ENCODE peak calls at places on chromosome 4, in six cellular contexts. A, K, C, U, E and Z are unnamed samples.

GRCh38 chr4:25014965-25015506 is 15.7 kb downstream of the LGI2 start:
- DNase-seq in A (no peak), U (no peak), E (no peak), C (no peak), K (no peak), Z (peak)

GRCh38 chr4:70138751-70139150 is 15.3 kb upstream of the PRR27 start:
- DNase-seq in A (no peak), E (no peak), U (no peak), K (no peak), C (no peak), Z (no peak)

GRCh38 chr4:165426769-165427168 is 48.0 kb downstream of the CPE start:
- DNase-seq in E (no peak), K (no peak), U (no peak), A (no peak), C (no peak), Z (no peak)

GRCh38 chr4:175411251-175411650 is 400.8 kb downstream of the GPM6A start:
- DNase-seq in U (no peak), C (no peak), A (no peak), K (no peak), E (no peak), Z (no peak)

GRCh38 chr4:182062936-182063335 is 180.3 kb upstream of the TENM3 start:
- DNase-seq in A (no peak), U (no peak), K (no peak), C (no peak), E (no peak), Z (no peak)

GRCh38 chr4:121958777-121959176 is 6.9 kb upstream of the TRPC3 start:
- DNase-seq in E (no peak), U (no peak), C (no peak), K (no peak), A (no peak), Z (no peak)

GRCh38 chr4:126727461-126727860 is 905.3 kb upstream of the INTU start:
- DNase-seq in A (no peak), K (no peak), E (no peak), U (no peak), C (no peak), Z (no peak)

GRCh38 chr4:102640669-102641068 is 120.1 kb downstream of the MANBA start:
- DNase-seq in E (no peak), C (no peak), K (no peak), A (no peak), U (no peak), Z (no peak)

GRCh38 chr4:2843909-2844584 is 403 bp downstream of the ADD1 start:
- DNase-seq in K (peak), A (peak), U (peak), E (peak), C (peak), Z (no peak)

GRCh38 chr4:10296730-10297129 is 160.5 kb downstream of the ZNF518B start:
- DNase-seq in A (no peak), U (no peak), E (no peak), C (no peak), K (peak), Z (no peak)

GRCh38 chr4:150886597-150886996 is 128.5 kb downstream of the LRBA start:
- DNase-seq in C (no peak), E (no peak), U (no peak), A (no peak), K (no peak), Z (no peak)

GRCh38 chr4:2080429-2081300 is 21.5 kb downstream of the NAT8L start:
- DNase-seq in E (peak), K (no peak), A (no peak), U (no peak), C (peak), Z (no peak)

GRCh38 chr4:113822555-113823290 is 61.2 kb upstream of the CAMK2D start:
- DNase-seq in K (no peak), C (no peak), E (no peak), U (no peak), A (no peak), Z (no peak)

GRCh38 chr4:5780831-5781480 is 70.0 kb downstream of the EVC start:
- DNase-seq in U (no peak), E (peak), K (no peak), A (no peak), C (peak), Z (no peak)

GRCh38 chr4:3473251-3473942 is 10.3 kb downstream of the DOK7 start:
- DNase-seq in A (no peak), E (no peak), K (no peak), U (no peak), C (no peak), Z (no peak)

GRCh38 chr4:84750260-84750955 is 167.5 kb downstream of the CDS1 start:
- DNase-seq in A (no peak), K (no peak), U (no peak), E (no peak), C (no peak), Z (no peak)

GRCh38 chr4:52911684-52912294 is 49.7 kb downstream of the RASL11B start:
- DNase-seq in E (peak), K (peak), A (peak), U (peak), C (peak), Z (peak)

GRCh38 chr4:32102941-32103340 is 1382.8 kb downstream of the PCDH7 start:
- DNase-seq in C (no peak), K (no peak), E (no peak), U (no peak), A (no peak), Z (no peak)

GRCh38 chr4:7557447-7557846 is 122.7 kb upstream of the PSAPL1 start:
- DNase-seq in U (no peak), K (no peak), A (no peak), E (peak), C (no peak), Z (no peak)

GRCh38 chr4:168540865-168541607 is 44.2 kb downstream of the PALLD start:
- DNase-seq in K (no peak), E (no peak), A (no peak), U (no peak), C (no peak), Z (no peak)

GRCh38 chr4:170374770-170375169 is 285.0 kb upstream of the AADAT start:
- DNase-seq in A (no peak), K (no peak), E (no peak), U (no peak), C (peak), Z (peak)

GRCh38 chr4:9964884-9965283 is 56.4 kb downstream of the SLC2A9 start:
- DNase-seq in A (no peak), U (no peak), E (no peak), K (no peak), C (no peak), Z (no peak)

GRCh38 chr4:1745697-1746096 is 24.4 kb downstream of the TACC3 start:
- DNase-seq in K (no peak), E (no peak), C (no peak), A (no peak), U (no peak), Z (no peak)

GRCh38 chr4:74039065-74039763 is 725 bp upstream of the CXCL3 start:
- DNase-seq in U (no peak), E (no peak), A (peak), K (no peak), C (no peak), Z (no peak)

GRCh38 chr4:2041234-2042130 is 17.6 kb upstream of the NAT8L start:
- DNase-seq in U (peak), C (peak), K (peak), A (peak), E (peak), Z (peak)